ENCODE peak calls at places on chromosome 14, in four cellular contexts. Z is testis, E is lung, B is cardiac fibroblast. G is an unnamed sample.

GRCh38 chr14:24851406-24851805 is 198.5 kb downstream of the STXBP6 start:
- DNase-seq in E (no peak), B (no peak), Z (no peak), G (no peak)

GRCh38 chr14:36096090-36096489 is 80.4 kb downstream of the PTCSC3 start:
- DNase-seq in B (peak; percentile 4), Z (no peak), E (no peak), G (no peak)

GRCh38 chr14:45185110-45185814 is 49.5 kb downstream of the FANCM start:
- DNase-seq in E (no peak), B (peak; percentile 55), Z (no peak), G (no peak)

GRCh38 chr14:31206536-31207286 is 882 bp downstream of the HECTD1 start:
- DNase-seq in E (peak; percentile 41), Z (peak; percentile 46), B (no peak), G (peak; percentile 67)

GRCh38 chr14:64476438-64476837 is 11.1 kb downstream of the AKAP5 start:
- DNase-seq in Z (no peak), B (no peak), E (no peak), G (no peak)

GRCh38 chr14:85617799-85618198 is 87.9 kb downstream of the FLRT2 start:
- DNase-seq in Z (no peak), E (no peak), B (no peak), G (no peak)

GRCh38 chr14:89093083-89093482 is 268.6 kb downstream of the TTC8 start:
- DNase-seq in E (no peak), Z (no peak), B (peak; percentile 43), G (no peak)

GRCh38 chr14:50928002-50928635 is 16.2 kb downstream of the PYGL start:
- DNase-seq in E (peak; percentile 62), Z (no peak), B (peak; percentile 77), G (no peak)

GRCh38 chr14:103385994-103386491 is 828 bp downstream of the MARK3 start:
- DNase-seq in E (no peak), B (peak; percentile 46), Z (peak; percentile 42), G (peak; percentile 53)

GRCh38 chr14:61269321-61270083 is 11.6 kb downstream of the TMEM30B start:
- DNase-seq in B (peak; percentile 80), E (peak; percentile 74), Z (peak; percentile 92), G (peak; percentile 78)

GRCh38 chr14:79137836-79138235 is 967.7 kb downstream of the NRXN3 start:
- DNase-seq in E (no peak), Z (no peak), B (no peak), G (no peak)

GRCh38 chr14:49479432-49479831 is 106.7 kb downstream of the RPS29 start:
- DNase-seq in E (peak; percentile 35), Z (no peak), B (no peak), G (no peak)

GRCh38 chr14:49478784-49479183 is 107.4 kb downstream of the RPS29 start:
- DNase-seq in E (no peak), B (no peak), Z (no peak), G (no peak)

GRCh38 chr14:49480053-49480452 is 106.1 kb downstream of the RPS29 start:
- DNase-seq in Z (no peak), E (no peak), B (no peak), G (no peak)

GRCh38 chr14:49483266-49483665 is 102.9 kb downstream of the RPS29 start:
- DNase-seq in Z (no peak), B (no peak), E (no peak), G (no peak)

DNA sequence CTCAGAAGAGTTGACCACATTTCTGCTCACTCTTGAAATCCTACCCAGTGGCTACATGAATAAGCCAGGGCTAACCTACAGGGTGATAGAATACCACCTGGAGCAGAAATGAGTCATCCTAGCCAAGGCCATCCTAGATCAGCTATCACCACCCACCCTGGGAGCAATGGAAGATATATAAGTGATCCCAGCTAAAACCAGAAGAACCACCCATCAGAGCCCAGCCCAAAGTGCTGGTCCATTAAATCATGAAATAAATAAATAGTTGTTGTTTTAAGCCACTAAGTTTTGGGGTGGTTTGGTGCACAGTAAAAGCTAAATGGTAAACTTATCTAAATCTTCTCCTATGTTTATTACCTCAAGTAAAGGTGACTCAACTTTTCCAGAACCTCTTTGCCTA is 105.1 kb downstream of the RPS29 start:
- DNase-seq in B (no peak), Z (no peak), E (no peak), G (no peak)
- H3K4me3 ChIP-seq in B (no peak overlapping the region), Z (no peak overlapping the region), E (no peak overlapping the region), G (no peak overlapping the region)

GRCh38 chr14:69547701-69548348 is 26.8 kb downstream of the CCDC177 start:
- DNase-seq in B (peak; percentile 12), Z (peak; percentile 37), E (no peak), G (peak; percentile 96)
- H3K4me3 ChIP-seq in B (no peak overlapping the region), Z (peak overlapping the region; percentile 48), E (no peak overlapping the region), G (peak overlapping the region; percentile 41)

DNA sequence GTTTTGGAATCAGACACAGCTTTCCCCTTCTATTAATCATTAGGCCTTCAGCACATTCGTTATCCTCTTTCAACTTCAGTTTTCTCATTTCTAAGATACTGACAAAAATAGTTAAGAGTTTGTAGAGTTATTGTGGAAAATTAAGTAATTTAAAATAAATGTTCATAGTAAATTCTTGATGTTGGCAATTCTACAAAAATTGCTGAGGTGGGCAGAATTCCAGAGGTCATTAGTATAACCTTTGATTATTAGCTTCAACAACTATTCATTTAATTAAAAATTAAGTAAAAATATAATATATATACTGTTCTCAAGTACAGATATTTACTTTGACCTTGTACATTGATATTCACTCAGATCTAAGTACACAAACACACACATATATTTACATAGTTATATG is 58.5 kb downstream of the DIO2 start:
- DNase-seq in Z (no peak), B (no peak), E (no peak), G (no peak)
- H3K4me3 ChIP-seq in Z (no peak overlapping the region), B (no peak overlapping the region), E (no peak overlapping the region), G (no peak overlapping the region)

DNA sequence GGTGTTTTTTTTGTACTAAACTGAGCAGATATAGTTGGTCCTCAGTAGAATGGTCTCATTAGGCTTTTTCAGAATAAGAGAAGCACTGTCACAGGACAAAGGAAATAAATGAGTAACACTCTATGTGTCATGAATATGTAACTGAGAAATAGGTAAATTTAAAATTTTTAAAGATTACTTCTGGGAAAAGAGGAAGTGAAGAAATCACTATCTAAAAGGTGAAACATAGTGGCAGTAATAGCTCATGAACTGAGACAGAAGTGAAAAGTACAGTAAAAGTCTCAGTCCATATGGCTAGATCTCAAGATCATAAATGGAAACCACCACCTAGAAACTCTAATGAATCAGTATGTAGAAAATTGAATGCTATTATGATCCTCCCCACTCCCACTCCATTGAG is 89.3 kb upstream of the TTC7B start:
- DNase-seq in E (no peak), Z (no peak), B (no peak), G (no peak)
- H3K4me3 ChIP-seq in E (no peak overlapping the region), Z (no peak overlapping the region), B (no peak overlapping the region), G (no peak overlapping the region)

DNA sequence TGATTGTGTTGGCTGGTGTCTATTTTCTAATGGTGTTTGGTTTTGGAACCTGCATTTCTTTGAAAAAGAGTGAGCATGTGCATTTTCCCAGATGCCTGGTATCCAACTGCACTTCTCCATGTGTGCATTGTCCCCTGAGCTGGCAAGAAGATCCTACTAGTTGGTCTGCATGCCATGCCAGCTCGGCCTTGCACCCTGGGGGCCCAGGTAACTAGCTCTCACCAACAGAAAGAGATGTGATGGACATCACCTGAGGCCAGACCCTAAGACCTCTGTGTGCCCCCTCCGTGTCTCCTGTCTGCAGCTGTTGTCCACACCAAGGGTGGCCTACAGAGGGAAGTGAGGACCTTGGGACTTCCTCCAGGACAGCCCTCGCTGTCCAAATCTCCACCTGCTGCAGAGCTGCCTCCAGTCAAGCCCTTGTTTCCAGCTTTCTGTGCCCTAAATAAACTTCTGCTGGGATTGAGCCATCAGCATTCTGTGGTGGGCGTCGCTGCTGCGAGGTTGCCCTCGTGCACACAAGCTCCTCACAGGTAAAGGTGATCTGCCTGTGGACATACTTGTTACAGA is 30.1 kb upstream of the GPR132 start:
- DNase-seq in Z (no peak), E (no peak), B (no peak), G (no peak)
- H3K4me3 ChIP-seq in Z (no peak overlapping the region), E (no peak overlapping the region), B (no peak overlapping the region), G (no peak overlapping the region)

GRCh38 chr14:49920260-49920659 is 27.4 kb downstream of the ARF6 start:
- DNase-seq in B (no peak), Z (no peak), E (no peak), G (no peak)
- H3K4me3 ChIP-seq in B (no peak overlapping the region), Z (no peak overlapping the region), E (no peak overlapping the region), G (no peak overlapping the region)

GRCh38 chr14:100832311-100832960 is 6.5 kb downstream of the MEG3 start:
- DNase-seq in B (no peak), E (no peak), Z (no peak), G (peak; percentile 66)
- H3K4me3 ChIP-seq in B (no peak overlapping the region), E (no peak overlapping the region), Z (no peak overlapping the region), G (no peak overlapping the region)

GRCh38 chr14:92103363-92103762 is 3.0 kb downstream of the ATXN3 start:
- DNase-seq in E (no peak), Z (no peak), B (no peak), G (no peak)
- H3K4me3 ChIP-seq in E (no peak overlapping the region), Z (no peak overlapping the region), B (no peak overlapping the region), G (no peak overlapping the region)

DNA sequence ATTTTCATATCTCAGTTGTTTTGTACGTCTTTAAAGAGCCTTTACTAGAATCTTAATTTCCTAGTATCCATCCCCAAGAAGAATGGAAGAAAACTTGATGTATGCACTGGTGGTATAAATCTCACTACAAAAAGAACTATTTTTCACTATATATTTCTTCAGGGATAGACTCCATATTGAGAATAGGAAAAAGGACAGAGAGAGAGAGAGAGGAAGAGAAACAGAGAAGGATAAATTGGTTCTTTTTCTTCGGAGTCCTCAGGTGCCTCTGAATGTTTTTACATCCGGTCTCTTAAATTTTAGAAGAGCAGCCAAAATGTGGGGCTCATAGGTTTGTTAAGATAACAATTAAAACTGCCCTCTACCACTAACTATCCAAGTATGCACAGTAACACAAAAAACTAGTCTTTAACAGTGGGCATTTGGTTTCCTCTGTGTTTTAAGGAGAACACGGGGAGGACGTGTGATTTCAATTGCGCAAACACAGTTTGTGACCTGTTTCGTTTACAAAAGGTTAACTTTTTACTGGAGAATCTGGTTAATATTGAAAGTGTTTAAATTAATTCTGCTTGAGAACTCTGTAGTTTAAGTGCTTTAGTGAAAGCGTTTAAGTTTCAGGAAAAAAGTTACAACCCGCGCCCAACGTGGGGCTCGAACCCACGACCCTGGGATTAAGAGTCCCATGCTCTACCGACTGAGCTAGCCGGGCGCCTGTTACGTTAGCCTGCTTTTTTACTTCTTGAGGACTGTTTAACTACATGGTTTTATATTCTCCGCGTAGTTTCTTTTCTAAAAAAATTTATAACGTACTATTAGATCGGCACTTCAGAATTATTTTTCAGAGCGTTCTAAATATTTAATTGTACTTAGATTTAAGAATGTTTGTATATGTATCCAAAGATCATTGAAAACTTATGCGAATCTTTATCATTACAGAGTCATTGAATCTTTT is 5.1 kb upstream of the PSMA3 start:
- DNase-seq in Z (peak; percentile 87), B (peak; percentile 83), E (peak; percentile 75), G (peak; percentile 27)
- H3K4me3 ChIP-seq in Z (peak overlapping the region; percentile 70), B (peak overlapping the region; percentile 57), E (no peak overlapping the region), G (peak overlapping the region; percentile 61)

G was measured in H7.